ENCODE peak calls at places on chromosomes 1 and 21, in nine cellular contexts. S is ovary, K is HCT116, U is epithelial cell of esophagus, A is astrocyte of the cerebellum, N is H1, C is AG04449, H is type B pancreatic cell, Z is nephron progenitor cell. T is an unnamed sample.

GRCh38 chr1:61183471-61184034 is 101.2 kb downstream of the NFIA start:
- DNase-seq in K (no peak), Z (no peak), N (no peak), C (no peak), U (peak), S (peak), A (no peak), H (no peak), T (no peak)

GRCh38 chr21:26096972-26097371 is 73.6 kb downstream of the APP start:
- DNase-seq in C (no peak), A (no peak), S (no peak), H (no peak), K (no peak), U (no peak), N (no peak), Z (no peak), T (no peak)

GRCh38 chr1:235808226-235808625 is 58.5 kb downstream of the LYST start:
- DNase-seq in U (no peak), K (no peak), N (no peak), C (no peak), H (no peak), A (no peak), Z (peak), S (no peak), T (no peak)

GRCh38 chr1:209877109-209877764 is 49.5 kb downstream of the UTP25 start:
- DNase-seq in H (no peak), C (no peak), A (no peak), S (no peak), Z (no peak), N (no peak), U (no peak), K (no peak), T (no peak)

GRCh38 chr1:46996659-46997281 is 26.7 kb upstream of the CYP4X1 start:
- DNase-seq in A (no peak), C (no peak), U (peak), Z (no peak), N (no peak), K (no peak), H (no peak), S (no peak), T (no peak)

GRCh38 chr1:10943991-10944730 is 68.3 kb upstream of the TARDBP start:
- DNase-seq in U (peak), H (no peak), A (peak), S (no peak), Z (peak), C (no peak), N (no peak), K (no peak), T (no peak)

GRCh38 chr1:39852214-39852791 is 31.0 kb downstream of the TRIT1 start:
- DNase-seq in Z (no peak), K (no peak), H (no peak), C (no peak), A (no peak), S (no peak), U (peak), N (no peak), T (no peak)

GRCh38 chr1:201565024-201565730 is 26.2 kb downstream of the NAV1 start:
- DNase-seq in H (no peak), U (no peak), Z (no peak), C (no peak), S (no peak), N (no peak), A (no peak), K (no peak), T (no peak)

GRCh38 chr1:65965112-65965511 is 172.4 kb downstream of the PDE4B start:
- DNase-seq in U (no peak), H (no peak), A (no peak), C (no peak), Z (no peak), N (no peak), S (no peak), K (no peak), T (no peak)

GRCh38 chr1:194069168-194069830 is 882.9 kb upstream of the B3GALT2 start:
- DNase-seq in U (no peak), K (no peak), N (no peak), Z (no peak), A (peak), C (no peak), H (no peak), S (peak), T (no peak)

GRCh38 chr21:45347048-45347711 is 57.8 kb upstream of the COL18A1 start:
- DNase-seq in H (no peak), N (no peak), K (no peak), A (no peak), S (no peak), Z (no peak), C (no peak), U (no peak), T (no peak)

GRCh38 chr21:30984897-30985296 is 53.4 kb downstream of the KRTAP19-8 start:
- DNase-seq in S (no peak), K (no peak), U (no peak), N (no peak), A (no peak), C (no peak), H (no peak), Z (no peak), T (no peak)

GRCh38 chr1:172815740-172816139 is 156.8 kb downstream of the FASLG start:
- DNase-seq in U (peak), C (no peak), K (no peak), A (no peak), H (no peak), Z (no peak), S (no peak), N (no peak), T (no peak)

GRCh38 chr21:33399821-33400220 is 3.4 kb upstream of the IFNGR2 start:
- DNase-seq in N (no peak), A (no peak), U (no peak), C (no peak), S (no peak), Z (no peak), K (no peak), H (no peak), T (no peak)

GRCh38 chr1:24743404-24744211 is 1.6 kb upstream of the CLIC4 start:
- DNase-seq in A (no peak), K (no peak), Z (no peak), N (no peak), S (no peak), C (no peak), H (no peak), U (peak), T (peak)

GRCh38 chr1:98556521-98557158 is 104.9 kb upstream of the SNX7 start:
- DNase-seq in N (no peak), K (peak), A (no peak), U (peak), H (no peak), Z (no peak), S (no peak), C (no peak), T (no peak)

GRCh38 chr1:235425357-235425756 is 58.1 kb downstream of the TBCE start:
- DNase-seq in H (no peak), K (no peak), U (no peak), A (no peak), S (no peak), Z (no peak), N (no peak), C (no peak), T (no peak)

GRCh38 chr1:1208713-1209433 is 2.5 kb upstream of the TNFRSF18 start:
- DNase-seq in S (peak), A (no peak), K (no peak), C (no peak), N (no peak), H (no peak), Z (peak), U (no peak), T (no peak)

GRCh38 chr1:59077739-59078503 is 219.0 kb upstream of the FGGY start:
- DNase-seq in Z (no peak), S (no peak), H (no peak), C (no peak), A (no peak), N (peak), K (no peak), U (no peak), T (no peak)

GRCh38 chr1:215643592-215644321 is 76.7 kb downstream of the KCTD3 start:
- DNase-seq in S (no peak), C (no peak), H (no peak), N (no peak), K (no peak), Z (no peak), A (no peak), U (no peak), T (no peak)

GRCh38 chr1:27928216-27928954 is 6.4 kb upstream of the SMPDL3B start:
- DNase-seq in S (no peak), N (no peak), C (no peak), K (no peak), H (no peak), U (peak), Z (no peak), A (no peak), T (no peak)

GRCh38 chr1:91685994-91686393 is 185.3 kb downstream of the CDC7 start:
- DNase-seq in N (no peak), K (no peak), A (no peak), U (peak), Z (no peak), C (no peak), S (no peak), H (no peak), T (no peak)

GRCh38 chr1:10170362-10170665 is 40.1 kb upstream of the KIF1B start:
- DNase-seq in A (no peak), K (no peak), Z (no peak), H (no peak), S (no peak), C (no peak), N (no peak), U (peak), T (no peak)

GRCh38 chr1:178500091-178500770 is 3.5 kb upstream of the CLEC20A start:
- DNase-seq in A (no peak), K (no peak), U (no peak), N (no peak), Z (peak), S (no peak), H (no peak), C (no peak), T (no peak)

GRCh38 chr21:44317241-44317782 is 17.5 kb downstream of the PFKL start:
- DNase-seq in A (no peak), U (no peak), S (no peak), N (no peak), C (no peak), K (no peak), H (no peak), Z (no peak), T (no peak)

GRCh38 chr1:201009967-201010645 is 13.4 kb downstream of the KIF21B start:
- DNase-seq in A (no peak), K (no peak), S (no peak), C (no peak), Z (peak), H (no peak), U (no peak), N (no peak), T (no peak)

GRCh38 chr1:238991730-238992490 is 394.5 kb upstream of the CHRM3 start:
- DNase-seq in K (no peak), C (no peak), S (no peak), N (no peak), Z (no peak), U (no peak), A (peak), H (no peak), T (no peak)

GRCh38 chr1:96698332-96698983 is 23.1 kb upstream of the PTBP2 start:
- DNase-seq in H (no peak), C (no peak), S (no peak), U (no peak), N (no peak), A (peak), Z (no peak), K (no peak), T (no peak)

GRCh38 chr1:224569276-224569675 is 46.8 kb upstream of the CNIH3 start:
- DNase-seq in S (no peak), A (no peak), H (no peak), U (no peak), N (no peak), K (no peak), Z (no peak), C (no peak), T (no peak)

GRCh38 chr21:8993943-8994639 is 1527.3 kb upstream of the TPTE start:
- DNase-seq in C (no peak), S (no peak), A (no peak), U (no peak), N (no peak), Z (no peak), H (no peak), K (no peak), T (no peak)

GRCh38 chr1:36366091-36366661 is 19.5 kb downstream of the STK40 start:
- DNase-seq in K (no peak), S (peak), H (no peak), C (no peak), Z (peak), U (no peak), N (no peak), A (no peak), T (no peak)

GRCh38 chr1:109239580-109240068 is 9.7 kb upstream of the CELSR2 start:
- DNase-seq in H (no peak), A (no peak), K (no peak), Z (peak), C (no peak), N (peak), U (peak), S (no peak), T (no peak)

GRCh38 chr1:7387053-7387861 is 383.8 kb upstream of the VAMP3 start:
- DNase-seq in N (peak), C (no peak), K (no peak), A (no peak), S (no peak), U (peak), Z (no peak), H (peak), T (no peak)

GRCh38 chr1:203492486-203493130 is 1.3 kb upstream of the OPTC start:
- DNase-seq in U (no peak), N (no peak), Z (no peak), S (no peak), A (no peak), K (no peak), C (no peak), H (no peak), T (no peak)

GRCh38 chr1:22619252-22619651 is 17.2 kb upstream of the C1QA start:
- DNase-seq in S (no peak), C (no peak), U (peak), N (no peak), Z (no peak), K (no peak), H (no peak), A (no peak), T (no peak)

GRCh38 chr21:44802396-44803153 is 955 bp upstream of the UBE2G2 start:
- DNase-seq in Z (peak), H (no peak), C (no peak), N (no peak), S (no peak), U (peak), A (no peak), K (no peak), T (no peak)

DNA sequence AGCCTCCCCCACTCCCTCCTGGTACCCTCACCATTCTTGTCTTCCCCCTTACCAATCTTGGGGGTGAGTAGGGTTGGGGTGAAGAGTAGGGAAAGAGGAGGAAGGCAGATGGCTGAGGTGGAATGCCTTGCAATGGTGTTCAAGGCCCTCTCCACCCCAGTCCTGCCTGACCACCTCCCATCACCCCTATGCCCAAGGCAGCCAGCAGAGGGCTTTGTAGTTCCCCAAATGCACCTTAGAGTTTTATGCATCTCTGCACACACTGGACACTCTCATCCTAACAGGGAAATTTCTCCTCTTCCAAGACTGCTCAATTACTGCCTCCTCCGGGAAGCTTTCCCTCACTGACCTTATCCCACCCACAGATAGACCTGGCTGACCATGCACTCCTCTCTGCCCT is 15.4 kb downstream of the KIF17 start:
- DNase-seq in Z (no peak), A (no peak), N (no peak), S (no peak), H (no peak), K (no peak), U (peak), C (no peak), T (no peak)
- TF ChIP-seq CTCF in Z (peak), A (peak), N (peak), S (no peak), H (peak), K (no peak), U (peak), C (peak), T (peak)

DNA sequence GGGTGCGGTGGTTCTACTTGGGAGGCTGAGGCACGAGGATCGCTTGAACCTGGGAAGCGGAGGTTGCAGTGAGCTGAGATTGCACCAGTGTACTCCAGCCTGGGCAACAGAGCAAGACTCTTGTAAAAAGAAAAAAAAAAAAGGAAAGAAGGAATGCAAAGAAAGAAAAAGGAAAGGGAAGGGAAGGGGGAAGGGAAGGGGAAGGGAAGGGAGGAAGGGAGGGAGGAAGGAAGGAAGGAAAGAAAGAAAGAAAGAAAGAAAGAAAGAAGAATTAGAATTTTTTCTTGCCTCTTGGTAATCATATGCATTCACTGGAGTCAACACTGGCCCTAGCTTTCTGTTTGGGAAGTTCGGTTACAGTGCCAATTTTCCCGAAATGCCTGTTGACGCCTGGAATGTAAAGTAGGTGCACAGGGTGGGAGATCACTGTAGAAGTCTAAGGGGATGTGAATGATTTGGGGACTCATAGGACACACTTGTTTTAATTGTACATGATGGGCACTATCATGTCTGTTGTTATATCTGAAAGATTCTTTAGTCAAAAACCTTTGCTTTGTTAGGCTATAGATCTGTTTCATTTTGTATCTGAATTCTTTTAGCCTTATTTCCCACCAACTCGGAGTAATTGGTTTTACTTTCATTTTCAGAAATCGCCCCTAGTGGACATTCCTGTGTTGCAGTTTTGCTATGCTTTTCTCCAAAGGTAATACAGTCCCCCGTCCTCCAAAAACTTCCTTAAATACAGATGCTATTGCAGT is 59.8 kb upstream of the MORC3 start:
- DNase-seq in U (peak), N (no peak), H (no peak), C (peak), S (peak), Z (no peak), K (peak), A (peak), T (peak)
- TF ChIP-seq CTCF in U (peak), N (peak), H (peak), C (peak), S (peak), Z (peak), K (peak), A (peak), T (peak)

GRCh38 chr1:229104654-229105053 is 166.3 kb upstream of the RAB4A start:
- DNase-seq in U (no peak), H (no peak), K (no peak), A (no peak), N (no peak), S (no peak), Z (no peak), C (no peak), T (no peak)

GRCh38 chr1:229101011-229101410 is 169.9 kb upstream of the RAB4A start:
- DNase-seq in Z (no peak), H (no peak), U (no peak), K (no peak), N (no peak), C (no peak), A (no peak), S (no peak), T (no peak)

GRCh38 chr1:229101475-229101874 is 169.4 kb upstream of the RAB4A start:
- DNase-seq in N (no peak), K (no peak), A (no peak), S (no peak), Z (no peak), C (no peak), H (peak), U (peak), T (no peak)

GRCh38 chr1:229105109-229105508 is 165.8 kb upstream of the RAB4A start:
- DNase-seq in N (no peak), C (no peak), K (no peak), Z (no peak), A (no peak), U (no peak), H (no peak), S (no peak), T (no peak)

DNA sequence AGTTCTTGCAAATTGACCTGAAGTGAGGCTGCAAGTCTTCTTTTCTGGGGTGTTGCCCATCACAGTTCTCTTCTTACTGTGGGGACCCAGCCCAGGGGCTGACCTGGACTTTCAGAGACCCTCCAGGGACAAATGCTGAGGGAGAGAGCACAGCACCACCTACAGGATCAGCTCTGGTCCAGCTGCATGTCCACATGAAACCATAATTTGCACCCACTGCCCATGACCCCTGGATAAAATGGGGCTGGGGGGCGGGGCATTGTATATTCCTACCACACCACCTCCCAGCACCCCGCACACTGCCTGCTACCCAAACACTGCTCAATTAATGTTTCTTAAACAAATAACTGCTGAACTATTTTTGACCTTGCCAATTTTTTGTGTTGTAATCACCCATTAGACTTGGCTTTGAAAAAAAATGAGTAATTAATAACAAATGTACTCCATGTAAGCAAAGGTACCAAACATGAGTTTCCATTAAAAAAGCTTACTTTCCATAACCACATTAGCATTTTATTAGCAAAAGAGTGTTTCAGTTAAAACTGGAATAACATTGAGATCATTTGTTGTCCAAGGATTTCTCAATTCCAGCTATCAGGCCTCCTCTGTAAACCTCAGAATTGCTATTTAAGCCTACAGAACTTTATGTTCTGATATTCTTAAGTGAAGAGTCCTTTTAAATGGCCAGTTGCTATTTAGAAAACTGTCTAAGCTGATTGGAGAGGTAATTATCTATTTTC is 168.0 kb upstream of the RAB4A start:
- DNase-seq in H (peak), Z (no peak), S (no peak), K (no peak), A (no peak), N (no peak), U (no peak), C (no peak), T (no peak)
- TF ChIP-seq CTCF in H (peak), Z (no peak), S (no peak), K (no peak), A (no peak), N (peak), U (no peak), C (no peak), T (peak)

GRCh38 chr1:16967095-16967567 is 13.3 kb downstream of the MFAP2 start:
- DNase-seq in S (peak), K (no peak), A (peak), H (no peak), N (no peak), C (no peak), U (no peak), Z (no peak), T (no peak)

GRCh38 chr1:16969057-16969609 is 11.3 kb downstream of the MFAP2 start:
- DNase-seq in K (no peak), N (no peak), A (no peak), S (no peak), Z (no peak), U (no peak), H (no peak), C (no peak), T (no peak)

GRCh38 chr1:16966282-16966681 is 14.1 kb downstream of the MFAP2 start:
- DNase-seq in Z (no peak), A (no peak), U (no peak), N (no peak), S (no peak), K (no peak), H (no peak), C (no peak), T (no peak)

GRCh38 chr1:16968372-16968771 is 12.0 kb downstream of the MFAP2 start:
- DNase-seq in K (no peak), N (no peak), U (no peak), H (no peak), C (no peak), Z (no peak), A (no peak), S (no peak), T (no peak)

DNA sequence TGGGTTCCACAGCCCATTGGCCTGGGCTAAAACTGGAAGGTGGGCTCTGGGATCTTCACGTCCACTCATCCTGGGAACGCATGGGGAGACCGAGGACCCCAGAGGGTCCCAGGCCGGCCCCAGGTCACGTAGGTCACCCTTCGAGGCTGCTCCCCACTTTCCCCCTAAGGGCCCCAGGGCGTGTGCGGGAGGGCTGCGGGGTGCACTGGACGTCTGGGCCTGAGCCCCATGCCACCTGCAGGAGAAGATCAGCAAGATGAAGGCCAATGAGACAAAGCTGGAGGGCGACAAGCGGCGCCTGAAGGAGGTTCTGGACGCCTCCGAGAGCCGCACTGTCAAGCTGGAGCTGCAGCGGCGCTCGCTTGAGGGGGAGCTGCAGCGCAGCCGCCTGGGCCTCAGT is 12.5 kb downstream of the MFAP2 start:
- DNase-seq in U (no peak), C (no peak), N (no peak), A (no peak), Z (no peak), K (no peak), H (no peak), S (no peak), T (no peak)
- TF ChIP-seq CTCF in U (no peak), C (no peak), N (no peak), A (no peak), Z (no peak), K (no peak), H (no peak), S (no peak), T (no peak)

T was measured in AG09319.